ENCODE peak calls at places on chromosomes 11 and 22, in ten cellular contexts. Q, W, X, B, R, M, D, V, F and U are unnamed samples.

GRCh38 chr11:112279901-112280267 is 19.2 kb upstream of the PLET1 start:
- DNase-seq in F (no peak), Q (peak), M (peak), D (peak), X (peak), W (no peak), V (peak), B (no peak), R (peak), U (no peak)

GRCh38 chr11:100672483-100673038 is 14.5 kb upstream of the ARHGAP42 start:
- DNase-seq in M (no peak), V (no peak), Q (no peak), B (no peak), R (no peak), X (no peak), F (no peak), W (no peak), D (no peak), U (no peak)

GRCh38 chr11:95863486-95864140 is 60.3 kb downstream of the MTMR2 start:
- DNase-seq in M (no peak), F (no peak), X (no peak), V (no peak), W (no peak), Q (no peak), B (peak), R (peak), D (no peak), U (no peak)

GRCh38 chr22:42376721-42377177 is 55.5 kb downstream of the NFAM1 start:
- DNase-seq in R (peak), W (peak), B (no peak), M (no peak), X (peak), D (peak), F (no peak), Q (peak), V (no peak), U (no peak)

GRCh38 chr11:46673713-46674462 is 26.5 kb downstream of the ARHGAP1 start:
- DNase-seq in Q (no peak), R (no peak), X (no peak), V (no peak), D (no peak), W (no peak), F (no peak), M (no peak), B (no peak), U (no peak)

GRCh38 chr11:109371444-109372176 is 50.4 kb upstream of the C11orf87 start:
- DNase-seq in V (no peak), Q (no peak), X (no peak), W (no peak), D (no peak), F (no peak), M (peak), R (peak), B (no peak), U (peak)

GRCh38 chr11:110294509-110294908 is 1.9 kb downstream of the RDX start:
- DNase-seq in X (no peak), M (no peak), R (no peak), B (no peak), V (no peak), D (no peak), Q (no peak), W (no peak), F (no peak), U (no peak)

GRCh38 chr11:93902921-93903320 is 52.5 kb upstream of the VSTM5 start:
- DNase-seq in Q (no peak), W (no peak), D (no peak), M (peak), R (no peak), X (no peak), F (no peak), B (no peak), V (no peak), U (no peak)

GRCh38 chr11:7511405-7511804 is 2.4 kb upstream of the PPFIBP2 start:
- DNase-seq in B (no peak), V (no peak), X (no peak), W (no peak), Q (no peak), M (peak), R (no peak), F (no peak), D (peak), U (no peak)

GRCh38 chr11:102421262-102421661 is 31.3 kb downstream of the TMEM123 start:
- DNase-seq in M (no peak), B (no peak), V (no peak), Q (no peak), R (no peak), W (no peak), F (no peak), D (no peak), X (no peak), U (no peak)

GRCh38 chr11:96337541-96338530 is 5.2 kb downstream of the MAML2 start:
- DNase-seq in Q (no peak), B (no peak), M (peak), R (peak), V (peak), D (no peak), F (no peak), W (no peak), X (no peak), U (no peak)

GRCh38 chr22:17158176-17158567 is 905 bp downstream of the HDHD5 start:
- DNase-seq in V (no peak), D (no peak), B (no peak), Q (no peak), R (no peak), X (no peak), M (no peak), F (no peak), W (no peak), U (peak)

GRCh38 chr22:20656902-20657836 is 116.7 kb upstream of the SERPIND1 start:
- DNase-seq in X (no peak), F (no peak), Q (no peak), V (no peak), R (no peak), B (no peak), M (no peak), W (no peak), D (no peak), U (no peak)

GRCh38 chr11:106482920-106483761 is 405.7 kb downstream of the AASDHPPT start:
- DNase-seq in X (no peak), F (no peak), W (no peak), R (peak), V (no peak), B (no peak), D (no peak), M (peak), Q (no peak), U (no peak)

GRCh38 chr11:6365659-6366058 is 24.6 kb upstream of the SMPD1 start:
- DNase-seq in D (peak), V (no peak), B (no peak), R (no peak), X (no peak), W (no peak), F (no peak), M (no peak), Q (no peak), U (no peak)

GRCh38 chr22:23217171-23218052 is 37.1 kb downstream of the BCR start:
- DNase-seq in R (no peak), Q (no peak), V (no peak), D (no peak), W (no peak), M (no peak), F (no peak), X (no peak), B (no peak), U (no peak)

GRCh38 chr11:17985517-17985916 is 27.3 kb downstream of the SERGEF start:
- DNase-seq in Q (no peak), W (no peak), M (peak), R (no peak), B (peak), X (no peak), V (no peak), F (no peak), D (peak), U (no peak)

GRCh38 chr11:85896871-85897270 is 41.7 kb downstream of the CCDC83 start:
- DNase-seq in M (peak), V (no peak), X (no peak), F (no peak), Q (no peak), D (no peak), R (no peak), B (no peak), W (no peak), U (no peak)

GRCh38 chr11:14793546-14793945 is 98.5 kb downstream of the CYP2R1 start:
- DNase-seq in V (no peak), X (no peak), M (no peak), F (no peak), W (no peak), D (no peak), R (no peak), Q (no peak), B (no peak), U (no peak)

GRCh38 chr11:114110123-114110522 is 50.6 kb downstream of the ZBTB16 start:
- DNase-seq in V (no peak), F (no peak), R (no peak), Q (no peak), D (no peak), X (no peak), B (no peak), M (no peak), W (no peak), U (no peak)
- TF ChIP-seq CTCF in V (no peak), F (no peak), R (no peak), Q (no peak), D (no peak), X (no peak), B (no peak), M (no peak), W (no peak), U (no peak)

DNA sequence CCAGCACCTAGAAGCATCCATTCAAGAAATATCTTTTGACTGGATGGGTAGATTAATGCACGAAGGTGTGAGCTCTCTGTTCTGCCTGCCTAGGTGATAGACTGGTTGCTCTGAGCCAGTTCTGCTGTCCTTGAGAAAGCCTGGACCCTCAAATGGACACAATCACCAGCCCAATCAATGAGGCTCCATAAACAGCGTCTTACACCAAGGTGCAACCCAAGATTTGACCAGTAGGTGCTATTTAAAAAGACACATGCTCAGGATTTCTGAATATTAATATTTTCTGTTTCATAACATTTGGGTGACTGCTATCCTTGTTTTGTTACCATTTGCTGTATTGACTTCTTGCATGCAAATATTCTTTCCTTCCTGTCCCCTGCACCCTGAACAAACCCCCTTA is 39.0 kb downstream of the PAMR1 start:
- DNase-seq in F (no peak), M (no peak), Q (no peak), V (no peak), D (no peak), B (no peak), W (no peak), R (no peak), X (no peak), U (no peak)
- TF ChIP-seq CTCF in F (peak), M (no peak), Q (no peak), V (no peak), D (no peak), B (peak), W (no peak), R (no peak), X (no peak), U (no peak)

GRCh38 chr11:2139691-2140337 is 625 bp upstream of the IGF2 start:
- DNase-seq in V (peak), W (no peak), X (no peak), Q (peak), R (no peak), F (no peak), M (peak), B (no peak), D (no peak), U (no peak)
- TF ChIP-seq CTCF in V (no peak), W (no peak), X (no peak), Q (peak), R (no peak), F (no peak), M (no peak), B (no peak), D (no peak), U (no peak)

DNA sequence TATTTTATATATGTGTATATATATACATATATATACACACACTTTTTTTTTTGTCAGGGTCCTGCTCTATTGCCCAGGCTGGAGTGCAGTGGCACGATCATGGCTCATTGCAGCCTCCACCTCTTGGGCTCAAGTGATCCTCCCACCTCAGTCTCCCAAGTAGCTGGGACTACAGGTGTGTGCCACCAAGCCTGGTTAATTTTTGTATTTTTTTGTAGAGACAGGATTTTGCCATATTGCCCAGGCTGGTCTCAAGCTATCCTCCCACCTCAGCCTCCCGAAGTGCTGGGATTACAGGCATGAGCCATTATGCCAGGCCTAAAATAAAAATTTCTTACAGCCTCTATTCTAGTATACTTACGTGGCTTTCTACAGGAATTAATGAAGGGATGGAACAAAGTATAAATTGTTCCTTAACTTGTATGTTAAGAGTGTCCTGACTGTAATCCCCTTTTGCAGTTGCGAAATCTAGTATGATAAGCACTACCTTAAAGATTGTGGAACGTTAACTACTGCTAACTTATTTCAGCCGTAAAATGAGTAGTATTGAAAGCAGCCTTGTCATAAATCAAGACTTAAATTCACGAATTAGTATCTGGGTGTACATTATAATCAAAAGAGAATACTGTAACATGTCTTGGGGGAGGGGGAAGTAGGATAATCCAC is 2.1 kb downstream of the TRAF6 start:
- DNase-seq in F (no peak), M (peak), W (no peak), D (no peak), R (no peak), X (no peak), V (no peak), Q (no peak), B (no peak), U (no peak)
- TF ChIP-seq CTCF in F (no peak), M (no peak), W (no peak), D (no peak), R (no peak), X (no peak), V (no peak), Q (no peak), B (no peak), U (no peak)

GRCh38 chr11:69640995-69641581 is at the start of gene CCND1:
- DNase-seq in X (peak), V (no peak), M (peak), R (peak), B (peak), F (no peak), W (peak), D (peak), Q (peak), U (peak)
- TF ChIP-seq CTCF in X (no peak), V (no peak), M (peak), R (peak), B (peak), F (peak), W (peak), D (no peak), Q (peak), U (no peak)

GRCh38 chr22:21728270-21728669 is 7.3 kb downstream of the YPEL1 start:
- DNase-seq in Q (no peak), D (no peak), R (no peak), F (no peak), W (no peak), B (no peak), M (no peak), X (no peak), V (no peak), U (no peak)

GRCh38 chr22:21727768-21728167 is 7.8 kb downstream of the YPEL1 start:
- DNase-seq in M (no peak), W (no peak), R (no peak), D (no peak), F (no peak), V (no peak), B (no peak), Q (no peak), X (no peak), U (no peak)

GRCh38 chr22:21725956-21726649 is 9.5 kb downstream of the YPEL1 start:
- DNase-seq in F (no peak), D (no peak), Q (peak), W (no peak), M (no peak), R (no peak), V (no peak), B (no peak), X (no peak), U (no peak)

GRCh38 chr22:21727159-21727558 is 8.4 kb downstream of the YPEL1 start:
- DNase-seq in R (no peak), B (no peak), Q (no peak), X (no peak), V (no peak), D (no peak), W (no peak), F (no peak), M (no peak), U (no peak)

DNA sequence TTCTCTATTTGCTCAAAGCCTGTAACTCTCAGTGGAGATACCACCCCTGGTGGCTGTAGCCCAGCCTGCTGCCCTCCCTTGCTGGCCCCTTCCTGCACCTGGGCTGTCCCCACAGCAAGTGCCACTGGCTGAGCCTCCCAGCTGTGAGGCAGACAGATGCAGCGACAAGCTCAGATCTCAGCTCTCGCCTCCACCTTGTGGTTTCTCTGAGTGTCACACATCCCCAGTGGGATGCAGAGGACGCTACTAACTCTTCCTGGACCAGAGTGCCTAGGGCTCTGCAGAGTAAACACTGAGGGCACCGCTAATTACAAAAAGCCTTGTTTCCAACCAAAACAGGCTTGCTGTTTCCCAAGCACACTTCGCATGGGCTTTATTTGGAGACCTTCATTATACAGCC is 8.9 kb downstream of the YPEL1 start:
- DNase-seq in V (peak), Q (peak), X (no peak), M (peak), B (no peak), D (no peak), R (no peak), W (no peak), F (no peak), U (no peak)
- TF ChIP-seq CTCF in V (peak), Q (peak), X (no peak), M (peak), B (peak), D (no peak), R (peak), W (peak), F (peak), U (no peak)

GRCh38 chr11:60347084-60347797 is 20.2 kb downstream of the MS4A6E start:
- DNase-seq in B (no peak), M (no peak), D (no peak), F (no peak), V (no peak), W (no peak), Q (no peak), R (no peak), X (no peak), U (no peak)

GRCh38 chr11:60348116-60348515 is 21.1 kb downstream of the MS4A6E start:
- DNase-seq in D (no peak), V (no peak), M (no peak), W (no peak), B (no peak), X (no peak), Q (peak), F (no peak), R (no peak), U (no peak)

GRCh38 chr11:60344146-60344545 is 17.1 kb downstream of the MS4A6E start:
- DNase-seq in F (no peak), W (no peak), R (no peak), V (no peak), Q (no peak), X (no peak), D (no peak), M (no peak), B (no peak), U (no peak)

GRCh38 chr11:60343094-60343704 is 16.1 kb downstream of the MS4A6E start:
- DNase-seq in X (no peak), B (no peak), V (no peak), Q (peak), D (no peak), R (no peak), W (no peak), M (peak), F (no peak), U (no peak)

DNA sequence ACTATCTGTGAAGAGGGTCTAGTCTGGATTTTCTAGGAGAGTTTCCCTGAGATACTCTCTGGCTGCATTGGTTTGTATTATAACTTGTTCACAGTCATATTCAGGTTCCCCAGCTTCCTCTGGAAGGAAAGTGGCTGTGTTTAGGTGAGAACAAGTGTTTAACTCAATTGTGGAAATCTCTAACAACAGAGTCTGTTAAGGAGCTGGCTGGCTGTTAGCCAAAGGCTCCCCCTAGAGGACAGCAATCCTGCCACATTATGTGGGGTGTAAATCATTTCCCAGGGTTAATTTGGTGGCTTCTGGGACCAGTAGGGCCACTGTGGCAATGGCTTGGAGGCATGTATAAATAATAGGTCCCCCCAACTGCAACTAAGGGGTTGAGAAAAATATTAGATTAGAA is 18.4 kb downstream of the MS4A6E start:
- DNase-seq in D (peak), B (no peak), W (no peak), Q (peak), R (no peak), F (no peak), V (no peak), X (no peak), M (peak), U (no peak)
- TF ChIP-seq CTCF in D (peak), B (peak), W (no peak), Q (peak), R (no peak), F (no peak), V (no peak), X (peak), M (no peak), U (peak)